ENCODE peak calls at places on chromosomes 11 and 22, in four cellular contexts. B is K562, K is HL-60, J is GM12878. Q is an unnamed sample.

GRCh38 chr22:38490915-38491314 is 15.2 kb downstream of the DDX17 start:
- DNase-seq in K (no peak), B (no peak), J (no peak), Q (no peak)

GRCh38 chr11:66668653-66669430 is 8.8 kb downstream of the RBM4B start:
- DNase-seq in B (no peak), J (no peak), K (no peak), Q (no peak)

GRCh38 chr11:3220521-3221407 is 2.2 kb upstream of the MRGPRG start:
- DNase-seq in J (no peak), K (no peak), B (no peak), Q (no peak)

GRCh38 chr11:128291043-128291442 is 296.3 kb downstream of the ETS1 start:
- DNase-seq in K (no peak), J (no peak), B (no peak), Q (no peak)

GRCh38 chr22:26922804-26923203 is 265.4 kb downstream of the MIAT start:
- DNase-seq in J (no peak), B (peak), K (no peak), Q (no peak)

GRCh38 chr11:62011881-62012280 is 44.4 kb upstream of the FTH1 start:
- DNase-seq in K (no peak), B (no peak), J (no peak), Q (no peak)

GRCh38 chr11:2590951-2591754 is 108.6 kb downstream of the KCNQ1OT1 start:
- DNase-seq in J (no peak), K (no peak), B (no peak), Q (peak)

GRCh38 chr11:96620464-96621044 is 230.7 kb downstream of the JRKL start:
- DNase-seq in J (no peak), B (peak), K (no peak), Q (no peak)

GRCh38 chr22:17786435-17787158 is 12.3 kb upstream of the BID start:
- DNase-seq in K (no peak), B (peak), J (no peak), Q (no peak)

GRCh38 chr11:62443390-62444201 is 24.8 kb downstream of the SCGB1A1 start:
- DNase-seq in K (no peak), J (no peak), B (no peak), Q (no peak)

GRCh38 chr11:692824-693414 is 2.1 kb downstream of the DEAF1 start:
- DNase-seq in K (no peak), J (peak), B (peak), Q (no peak)

GRCh38 chr11:1889527-1889930 is 2.2 kb downstream of the PRR33 start:
- DNase-seq in J (no peak), B (no peak), K (no peak), Q (no peak)

GRCh38 chr11:127018683-127019279 is 18.2 kb upstream of the KIRREL3 start:
- DNase-seq in K (no peak), B (no peak), J (no peak), Q (no peak)

GRCh38 chr11:94767701-94768601 is at the start of gene AMOTL1:
- DNase-seq in K (peak), B (peak), J (no peak), Q (peak)

GRCh38 chr22:37215890-37216289 is 3.6 kb upstream of the SSTR3 start:
- DNase-seq in B (no peak), K (no peak), J (no peak), Q (no peak)

GRCh38 chr11:126140932-126141291 is 70.5 kb downstream of the RPUSD4 start:
- DNase-seq in B (no peak), K (no peak), J (no peak), Q (no peak)

GRCh38 chr11:120854988-120855387 is 168.9 kb upstream of the TBCEL start:
- DNase-seq in K (no peak), B (no peak), J (no peak), Q (no peak)

GRCh38 chr11:14059491-14059890 is 97.0 kb downstream of the SPON1 start:
- DNase-seq in J (no peak), K (no peak), B (no peak), Q (no peak)

GRCh38 chr11:80163441-80163840 is 722.6 kb upstream of the TENM4 start:
- DNase-seq in B (no peak), J (no peak), K (no peak), Q (no peak)

GRCh38 chr11:92495107-92495793 is 270.6 kb downstream of the FAT3 start:
- DNase-seq in K (no peak), B (no peak), J (no peak), Q (no peak)

GRCh38 chr11:8229299-8230177 is 34.1 kb downstream of the LMO1 start:
- DNase-seq in K (no peak), J (no peak), B (no peak), Q (no peak)

GRCh38 chr11:68584097-68584496 is 100.2 kb upstream of the GAL start:
- DNase-seq in J (no peak), K (peak), B (peak), Q (peak)

GRCh38 chr22:19806213-19807160 is 45.9 kb downstream of the TBX1 start:
- DNase-seq in B (peak), J (no peak), K (no peak), Q (no peak)

GRCh38 chr22:27748355-27749168 is 53.0 kb downstream of the MN1 start:
- DNase-seq in J (no peak), B (no peak), K (no peak), Q (no peak)

GRCh38 chr22:38110863-38111852 is 674 bp upstream of the BAIAP2L2 start:
- DNase-seq in B (peak), K (no peak), J (no peak), Q (no peak)

GRCh38 chr11:100734743-100735527 is 47.8 kb downstream of the ARHGAP42 start:
- DNase-seq in B (no peak), J (peak), K (no peak), Q (no peak)

GRCh38 chr22:50705219-50705691 is 32.6 kb downstream of the SHANK3 start:
- DNase-seq in K (peak), B (peak), J (no peak), Q (no peak)

GRCh38 chr11:68146704-68147474 is 25.7 kb upstream of the CHKA start:
- DNase-seq in B (peak), K (peak), J (no peak), Q (no peak)

GRCh38 chr11:126355324-126355925 is at the start of gene ST3GAL4:
- DNase-seq in B (peak), J (peak), K (peak), Q (peak)

GRCh38 chr22:48753752-48754517 is 1073.7 kb downstream of the BRD1 start:
- DNase-seq in J (no peak), K (no peak), B (no peak), Q (no peak)

GRCh38 chr11:66022401-66023185 is 3.7 kb downstream of the CATSPER1 start:
- DNase-seq in J (no peak), K (no peak), B (peak), Q (peak)

GRCh38 chr22:41009222-41009948 is 58.2 kb downstream of the RBX1 start:
- DNase-seq in B (no peak), K (peak), J (no peak), Q (no peak)

DNA sequence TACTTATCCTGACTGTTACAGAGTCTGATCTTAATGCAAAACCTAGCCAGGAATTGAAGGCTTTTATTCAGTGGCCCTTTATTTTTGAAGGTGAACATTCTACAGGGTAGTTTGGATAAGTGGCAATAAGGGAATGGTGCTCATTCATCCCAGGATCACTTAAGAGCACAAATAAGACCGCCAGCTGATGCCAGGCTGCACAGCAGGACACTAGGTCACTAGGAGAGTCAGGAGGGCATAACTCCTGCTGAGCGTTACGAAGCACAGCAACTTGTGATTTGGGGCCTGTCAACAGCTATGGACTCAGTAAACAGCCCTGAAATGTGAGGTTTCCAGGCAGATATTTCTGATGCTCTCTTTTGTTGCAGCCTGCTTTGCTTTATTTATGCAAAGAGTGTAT is 636.8 kb downstream of the NTM start:
- DNase-seq in K (no peak), J (no peak), B (no peak), Q (no peak)
- TF ChIP-seq SPI1 in K (no peak), J (no peak), B (no peak), Q (no peak)

GRCh38 chr22:30212363-30212995 is 34.1 kb downstream of the LIF start:
- DNase-seq in K (peak), B (peak), J (no peak), Q (no peak)
- TF ChIP-seq SPI1 in K (peak), B (no peak), J (no peak), Q (no peak)

GRCh38 chr22:46848227-46848626 is 85.8 kb downstream of the TBC1D22A start:
- DNase-seq in K (no peak), B (no peak), J (no peak), Q (no peak)
- TF ChIP-seq SPI1 in K (no peak), B (no peak), J (no peak), Q (no peak)

GRCh38 chr22:45090364-45090960 is 73.3 kb upstream of the NUP50 start:
- DNase-seq in J (no peak), B (no peak), K (no peak), Q (no peak)
- TF ChIP-seq SPI1 in J (no peak), B (no peak), K (no peak), Q (no peak)

DNA sequence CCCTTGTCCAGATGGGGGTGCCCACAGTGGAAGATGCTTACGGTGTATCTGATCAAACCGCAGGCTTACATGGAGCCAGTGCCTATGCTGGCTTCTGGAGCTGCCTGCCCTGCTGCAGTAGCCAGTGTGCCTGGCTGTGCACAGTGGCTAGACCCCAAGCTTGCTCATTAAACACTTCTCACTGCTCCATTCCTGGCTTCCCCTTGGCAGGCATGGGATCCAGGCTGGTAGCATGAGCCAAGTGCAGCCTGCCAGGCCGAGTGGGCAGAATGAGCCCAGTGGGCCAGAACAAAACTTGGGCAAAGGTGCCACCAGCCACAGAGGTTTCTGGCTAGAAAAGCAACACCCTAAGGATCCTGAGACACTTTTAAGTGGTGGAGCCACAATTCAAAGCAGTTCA is 55.4 kb upstream of the B3GNT6 start:
- DNase-seq in K (no peak), B (no peak), J (no peak), Q (no peak)
- TF ChIP-seq SPI1 in K (no peak), B (no peak), J (no peak), Q (no peak)

GRCh38 chr11:88410636-88411035 is 73.1 kb upstream of the CTSC start:
- DNase-seq in J (no peak), K (no peak), B (no peak), Q (no peak)

GRCh38 chr11:88411265-88411664 is 73.7 kb upstream of the CTSC start:
- DNase-seq in J (no peak), K (no peak), B (no peak), Q (no peak)

GRCh38 chr11:88414981-88415391 is 77.5 kb upstream of the CTSC start:
- DNase-seq in J (no peak), B (peak), K (peak), Q (no peak)

GRCh38 chr11:88415495-88415894 is 78.0 kb upstream of the CTSC start:
- DNase-seq in B (no peak), K (no peak), J (no peak), Q (no peak)

DNA sequence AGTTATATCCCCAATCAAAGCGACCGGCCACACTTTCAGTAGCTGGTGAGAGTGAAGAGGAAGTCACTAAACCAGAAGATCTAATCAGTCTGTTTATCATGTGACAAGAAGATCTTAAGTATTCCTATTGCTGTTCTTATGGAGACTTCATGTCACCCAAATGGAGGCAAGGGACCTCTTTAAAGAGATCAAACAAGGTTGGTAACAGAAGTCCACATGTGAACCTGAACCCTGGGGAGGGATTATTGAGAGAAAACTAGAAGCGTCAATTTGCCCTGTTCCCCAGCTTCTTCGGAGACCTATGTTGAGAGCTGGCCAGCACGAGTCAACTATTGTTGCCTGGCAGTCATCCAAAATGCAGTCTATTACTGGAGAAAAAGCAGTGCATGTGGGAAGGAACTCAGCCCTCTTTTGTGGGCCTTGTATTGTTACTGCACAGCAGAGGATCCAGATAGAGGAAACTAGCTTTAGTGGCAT is 76.9 kb upstream of the CTSC start:
- DNase-seq in K (peak), J (no peak), B (peak), Q (no peak)
- TF ChIP-seq SPI1 in K (peak), J (peak), B (peak), Q (peak)

Q was measured in GM12891.